ENCODE peak calls at places on chromosomes 7 and 10, in five cellular contexts. F is astrocyte of the spinal cord, P is cardiac fibroblast, E is ovary, H is endodermal cell. Q is an unnamed sample.
A peak's percentile ranks its signal among the peaks of the same experiment; 100 is the strongest.

GRCh38 chr7:55488804-55489340 is 83.4 kb downstream of the VOPP1 start:
- DNase-seq in F (no peak), P (no peak), E (no peak), H (no peak), Q (no peak)

GRCh38 chr7:95874129-95874528 is 101.8 kb downstream of the DYNC1I1 start:
- DNase-seq in F (no peak), P (no peak), E (no peak), H (no peak), Q (no peak)

GRCh38 chr7:157022681-157023588 is 12.5 kb upstream of the MNX1 start:
- DNase-seq in F (no peak), P (no peak), E (no peak), H (peak; percentile 77), Q (no peak)

GRCh38 chr7:68009716-68010115 is 1013.1 kb downstream of the TYW1 start:
- DNase-seq in F (no peak), P (no peak), E (no peak), H (no peak), Q (no peak)

GRCh38 chr7:121744319-121744718 is 128.6 kb upstream of the PTPRZ1 start:
- DNase-seq in F (no peak), P (no peak), E (no peak), H (no peak), Q (no peak)

GRCh38 chr10:50674469-50675254 is 50.9 kb upstream of the SGMS1 start:
- DNase-seq in F (no peak), P (no peak), E (no peak), H (no peak), Q (no peak)

GRCh38 chr7:75649462-75649861 is 89.3 kb downstream of the HIP1 start:
- DNase-seq in F (no peak), P (no peak), E (no peak), H (no peak), Q (no peak)

GRCh38 chr7:155948845-155949244 is 136.6 kb upstream of the SHH start:
- DNase-seq in F (no peak), P (no peak), E (no peak), H (peak; percentile 22), Q (no peak)

GRCh38 chr7:2172311-2173183 is 60.2 kb downstream of the MAD1L1 start:
- DNase-seq in F (peak; percentile 95), P (peak; percentile 88), E (no peak), H (no peak), Q (peak; percentile 93)

GRCh38 chr10:49297818-49298665 is 928 bp upstream of the C10orf71 start:
- DNase-seq in F (no peak), P (no peak), E (no peak), H (peak; percentile 88), Q (no peak)

GRCh38 chr10:61855771-61856170 is 45.7 kb upstream of the ARID5B start:
- DNase-seq in F (no peak), P (no peak), E (no peak), H (no peak), Q (no peak)

GRCh38 chr10:118449521-118449920 is 107.4 kb upstream of the FAM204A start:
- DNase-seq in F (no peak), P (no peak), E (no peak), H (peak; percentile 66), Q (no peak)

DNA sequence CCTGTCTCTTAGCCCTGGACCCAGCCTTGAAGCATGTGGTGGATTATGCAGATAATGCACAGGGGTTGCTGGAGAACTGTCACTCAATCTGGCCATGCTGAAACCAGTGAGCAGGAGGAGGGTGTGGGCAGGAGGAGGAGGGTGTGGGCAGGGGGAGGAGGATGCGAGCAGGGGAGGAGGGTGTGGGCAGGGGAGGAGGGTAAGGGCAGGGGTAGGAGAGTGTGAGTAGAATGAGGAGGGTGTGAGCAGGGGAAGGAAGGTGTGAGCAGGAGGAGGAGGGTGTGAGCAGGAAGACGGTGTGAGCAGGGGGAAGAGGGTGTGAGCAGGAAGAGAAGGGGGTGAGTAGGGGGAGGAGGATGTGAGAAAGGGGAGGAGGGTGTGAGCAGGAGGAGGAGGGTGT is 18.8 kb downstream of the CAMK2B start:
- DNase-seq in F (no peak), P (no peak), E (peak; percentile 7), H (peak; percentile 33), Q (no peak)
- H3K4me3 ChIP-seq in F (no peak overlapping the region), P (no peak overlapping the region), E (no peak overlapping the region), H (no peak overlapping the region), Q (no peak overlapping the region)

GRCh38 chr10:73167557-73168485 is at the start of the genes ECD and FAM149B1:
- DNase-seq in F (peak; percentile 93), P (peak; percentile 94), E (peak; percentile 96), H (peak; percentile 98), Q (peak; percentile 96)
- TF ChIP-seq CTCF in F (no peak), P (no peak), E (peak; percentile 47), H (peak; percentile 60), Q (no peak)

DNA sequence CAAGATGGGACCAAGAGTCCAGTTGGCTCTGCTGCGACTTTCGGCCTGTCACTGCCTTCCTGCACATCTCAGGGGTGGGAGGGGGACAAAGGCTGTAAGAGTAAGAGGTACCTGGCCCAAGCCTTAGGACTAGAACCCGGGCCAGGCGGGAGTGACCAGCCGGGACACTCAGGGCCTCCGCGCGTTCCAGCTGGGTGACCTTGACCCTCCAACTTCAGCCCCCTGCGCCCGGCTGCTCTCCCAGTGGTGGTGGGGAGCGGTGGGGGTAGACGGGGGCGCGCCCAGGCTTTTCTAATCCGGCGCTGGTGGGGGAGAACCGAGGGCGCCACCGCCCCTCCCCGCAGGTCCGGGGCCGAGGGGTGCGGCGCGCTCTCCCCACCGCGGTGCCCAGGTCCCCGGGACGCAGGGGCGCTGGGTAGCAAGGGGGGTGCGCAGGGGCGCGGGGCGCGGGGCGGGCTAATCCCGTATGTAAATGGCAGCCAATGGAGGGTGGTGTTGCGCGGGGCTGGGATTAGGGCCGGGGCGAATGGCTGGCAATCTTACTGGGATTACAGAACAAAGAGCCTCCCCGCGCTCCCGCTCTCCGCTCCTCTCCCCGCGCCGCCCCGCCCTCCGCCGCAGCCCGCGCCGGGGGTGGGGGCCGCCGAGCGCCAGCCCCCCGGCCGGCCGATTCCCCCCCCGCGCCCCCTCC is at the start of gene GTF2IRD1:
- DNase-seq in F (peak; percentile 72), P (peak; percentile 65), E (peak; percentile 82), H (peak; percentile 88), Q (peak; percentile 74)
- H3K4me3 ChIP-seq in F (peak within 1 kb of the TSS; percentile 59), P (peak within 1 kb of the TSS; percentile 59), E (peak within 1 kb of the TSS; percentile 44), H (peak within 1 kb of the TSS; percentile 86), Q (peak within 1 kb of the TSS; percentile 61)

GRCh38 chr7:7479275-7479674 is 56.4 kb downstream of the COL28A1 start:
- DNase-seq in F (no peak), P (no peak), E (no peak), H (no peak), Q (no peak)

GRCh38 chr7:7474436-7474835 is 61.2 kb downstream of the COL28A1 start:
- DNase-seq in F (no peak), P (no peak), E (no peak), H (no peak), Q (no peak)

GRCh38 chr7:7481801-7482200 is 53.9 kb downstream of the COL28A1 start:
- DNase-seq in F (no peak), P (no peak), E (no peak), H (no peak), Q (no peak)

GRCh38 chr7:7475601-7476000 is 60.1 kb downstream of the COL28A1 start:
- DNase-seq in F (no peak), P (no peak), E (no peak), H (no peak), Q (no peak)

GRCh38 chr7:7478569-7478968 is 57.1 kb downstream of the COL28A1 start:
- DNase-seq in F (no peak), P (no peak), E (no peak), H (no peak), Q (no peak)
- TF ChIP-seq CTCF in F (no peak), P (no peak), E (no peak), H (no peak), Q (no peak)

GRCh38 chr10:75396861-75397570 is 4.5 kb downstream of the ZNF503 start:
- DNase-seq in F (peak; percentile 44), P (peak; percentile 23), E (no peak), H (no peak), Q (no peak)
- H3K4me3 ChIP-seq in F (peak overlapping the region; percentile 99), P (peak overlapping the region; percentile 38), E (peak overlapping the region; percentile 93), H (peak overlapping the region; percentile 73), Q (peak overlapping the region; percentile 96)

GRCh38 chr10:102352066-102352715 is 43.3 kb upstream of the NFKB2 start:
- DNase-seq in F (peak; percentile 65), P (peak; percentile 74), E (peak; percentile 52), H (peak; percentile 88), Q (peak; percentile 72)
- TF ChIP-seq CTCF in F (peak; percentile 91), P (peak; percentile 92), E (peak; percentile 63), H (peak; percentile 95), Q (peak; percentile 97)

DNA sequence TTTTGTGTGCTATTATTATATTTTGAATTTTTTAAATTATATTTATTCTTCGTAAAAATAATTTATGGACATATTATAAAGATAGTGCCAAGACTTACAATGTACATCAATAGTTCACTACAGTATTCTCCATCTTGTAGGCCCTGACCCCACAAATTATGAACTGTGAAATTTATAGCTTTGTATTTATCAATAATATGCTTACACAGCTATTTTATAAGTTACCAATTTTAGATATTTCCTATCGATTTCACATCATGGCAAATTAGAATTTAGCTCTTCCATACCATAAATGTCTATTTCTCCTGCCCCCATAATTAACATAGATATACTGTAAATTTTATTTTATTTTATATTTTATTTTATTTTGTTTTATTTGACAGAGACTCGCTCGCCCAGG is 34.4 kb upstream of the GNAI1 start:
- DNase-seq in F (no peak), P (no peak), E (no peak), H (no peak), Q (no peak)
- H3K4me3 ChIP-seq in F (no peak overlapping the region), P (no peak overlapping the region), E (no peak overlapping the region), H (no peak overlapping the region), Q (no peak overlapping the region)

DNA sequence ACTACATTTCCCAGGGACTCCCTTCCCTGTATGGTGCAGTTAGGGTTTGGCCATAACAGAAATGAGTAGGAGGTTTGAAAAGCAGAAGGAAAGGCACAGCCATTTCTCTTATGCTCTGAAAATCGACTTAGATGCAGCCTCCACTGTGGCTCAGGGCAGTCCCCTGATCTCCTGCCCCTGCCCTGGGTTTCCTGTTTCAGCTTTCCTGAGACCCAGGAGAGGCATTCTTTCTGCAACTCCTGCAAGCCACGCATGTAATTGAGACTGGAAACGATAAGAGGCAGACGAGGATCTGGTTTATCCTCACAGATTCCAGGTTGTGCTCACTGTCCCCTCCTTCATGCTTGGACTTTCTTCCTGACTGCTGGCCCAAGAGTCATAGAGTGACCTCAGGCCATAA is 461.2 kb upstream of the VSTM2A start:
- DNase-seq in F (no peak), P (no peak), E (no peak), H (no peak), Q (no peak)
- TF ChIP-seq CTCF in F (no peak), P (no peak), E (no peak), H (no peak), Q (no peak)

Q was measured in fibroblast of pulmonary artery.